ENCODE peak calls at places on chromosome 22, in six cellular contexts. K is fibroblast of pulmonary artery, E is AG09319, R is glutamatergic neuron, P is stomach, Z is suprapubic skin. B is an unnamed sample.

GRCh38 chr22:42959472-42960145 is 55.3 kb downstream of the PACSIN2 start:
- DNase-seq in K (peak), E (no peak), R (no peak), P (peak), Z (peak), B (peak)

GRCh38 chr22:44646141-44646540 is 55.9 kb upstream of the PRR5 start:
- DNase-seq in K (no peak), E (no peak), R (no peak), P (no peak), Z (no peak), B (no peak)

GRCh38 chr22:33985506-33985905 is 65.2 kb upstream of the LARGE1 start:
- DNase-seq in K (no peak), E (no peak), R (no peak), P (no peak), Z (no peak), B (no peak)

GRCh38 chr22:44407404-44408226 is 90.4 kb downstream of the RTL6 start:
- DNase-seq in K (no peak), E (no peak), R (no peak), P (peak), Z (peak), B (no peak)

GRCh38 chr22:44032126-44032730 is 8.1 kb downstream of the PARVB start:
- DNase-seq in K (no peak), E (no peak), R (no peak), P (no peak), Z (no peak), B (no peak)

GRCh38 chr22:26828311-26828710 is 170.9 kb downstream of the MIAT start:
- DNase-seq in K (no peak), E (no peak), R (no peak), P (no peak), Z (no peak), B (no peak)

GRCh38 chr22:41951898-41952474 is at the start of gene SMIM45:
- DNase-seq in K (peak), E (no peak), R (peak), P (no peak), Z (no peak), B (no peak)

GRCh38 chr22:41539146-41540005 is 4.9 kb downstream of the POLR3H start:
- DNase-seq in K (no peak), E (no peak), R (no peak), P (no peak), Z (no peak), B (no peak)

GRCh38 chr22:49018601-49019000 is 809.1 kb downstream of the BRD1 start:
- DNase-seq in K (no peak), E (no peak), R (no peak), P (no peak), Z (no peak), B (no peak)

GRCh38 chr22:50306753-50307749 is at the start of gene PLXNB2:
- DNase-seq in K (peak), E (peak), R (peak), P (peak), Z (no peak), B (peak)

GRCh38 chr22:32958021-32958420 is 100.2 kb downstream of the SYN3 start:
- DNase-seq in K (peak), E (no peak), R (no peak), P (no peak), Z (no peak), B (no peak)

GRCh38 chr22:42662114-42663021 is 13.2 kb upstream of the CYB5R3 start:
- DNase-seq in K (peak), E (no peak), R (peak), P (peak), Z (peak), B (peak)

GRCh38 chr22:26508148-26508547 is 4.1 kb downstream of the TFIP11 start:
- DNase-seq in K (no peak), E (no peak), R (no peak), P (no peak), Z (no peak), B (no peak)

GRCh38 chr22:30239421-30240405 is 6.8 kb downstream of the LIF start:
- DNase-seq in K (no peak), E (no peak), R (no peak), P (no peak), Z (no peak), B (no peak)

GRCh38 chr22:49966716-49967332 is 6.3 kb downstream of the PIM3 start:
- DNase-seq in K (peak), E (no peak), R (peak), P (peak), Z (peak), B (peak)

GRCh38 chr22:24954114-24954463 is 1.6 kb downstream of the KIAA1671 start:
- DNase-seq in K (no peak), E (no peak), R (no peak), P (no peak), Z (no peak), B (no peak)

GRCh38 chr22:36938028-36938425 is 24.6 kb downstream of the CSF2RB start:
- DNase-seq in K (no peak), E (no peak), R (no peak), P (no peak), Z (no peak), B (no peak)

GRCh38 chr22:43151251-43152000 is at the start of gene TSPO:
- DNase-seq in K (peak), E (no peak), R (peak), P (peak), Z (peak), B (peak)

GRCh38 chr22:42808516-42808915 is 48.6 kb downstream of the ARFGAP3 start:
- DNase-seq in K (peak), E (no peak), R (no peak), P (no peak), Z (no peak), B (no peak)

GRCh38 chr22:36659762-36660509 is 43.6 kb downstream of the CACNG2 start:
- DNase-seq in K (peak), E (peak), R (no peak), P (peak), Z (peak), B (no peak)

GRCh38 chr22:50264946-50265669 is 3.6 kb upstream of the MAPK12 start:
- DNase-seq in K (no peak), E (no peak), R (no peak), P (no peak), Z (no peak), B (no peak)

GRCh38 chr22:50267591-50268390 is 2.4 kb downstream of the MAPK11 start:
- DNase-seq in K (peak), E (no peak), R (peak), P (peak), Z (no peak), B (peak)

GRCh38 chr22:42906605-42907338 is 49.7 kb upstream of the ARFGAP3 start:
- DNase-seq in K (peak), E (no peak), R (no peak), P (no peak), Z (no peak), B (no peak)

GRCh38 chr22:44316393-44317162 is 3.8 kb upstream of the SHISAL1 start:
- DNase-seq in K (no peak), E (no peak), R (no peak), P (no peak), Z (no peak), B (no peak)

GRCh38 chr22:31952459-31952858 is 8.1 kb downstream of the YWHAH start:
- DNase-seq in K (peak), E (peak), R (no peak), P (no peak), Z (no peak), B (no peak)

GRCh38 chr22:35622132-35622913 is 5.2 kb upstream of the MB start:
- DNase-seq in K (no peak), E (no peak), R (no peak), P (peak), Z (peak), B (no peak)

GRCh38 chr22:24437820-24438328 is 10.5 kb downstream of the ADORA2A start:
- DNase-seq in K (no peak), E (no peak), R (no peak), P (no peak), Z (peak), B (no peak)

DNA sequence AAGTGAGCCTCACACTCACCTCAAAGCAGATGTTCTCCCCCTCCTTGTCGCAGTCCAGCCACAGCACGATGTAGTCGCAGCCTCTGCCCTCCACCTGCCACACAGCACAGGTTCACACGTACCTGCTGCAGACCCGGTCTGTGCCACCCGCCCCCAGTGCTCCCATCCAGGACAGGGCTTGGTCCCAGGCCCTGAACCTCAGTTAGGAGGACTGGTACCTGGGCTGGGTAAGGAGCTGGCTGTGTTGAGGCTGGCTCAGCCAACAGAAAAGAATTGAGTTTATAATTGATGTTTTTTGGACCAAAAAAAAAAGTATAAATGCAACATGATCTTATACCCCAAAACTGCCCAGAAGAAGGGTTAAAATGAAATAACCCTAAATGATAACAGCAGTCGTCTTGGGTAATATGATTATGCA is 10.7 kb downstream of the TOP3B start:
- DNase-seq in K (no peak), E (no peak), R (no peak), P (no peak), Z (no peak), B (no peak)
- TF ChIP-seq CTCF in K (no peak), E (no peak), R (no peak), P (no peak), Z (no peak), B (no peak)

GRCh38 chr22:22810471-22810870 is 77.1 kb upstream of the IGLL5 start:
- DNase-seq in K (no peak), E (no peak), R (no peak), P (no peak), Z (no peak), B (no peak)

GRCh38 chr22:22812031-22812905 is 75.3 kb upstream of the IGLL5 start:
- DNase-seq in K (no peak), E (no peak), R (no peak), P (no peak), Z (no peak), B (no peak)

GRCh38 chr22:22813126-22814075 is 74.2 kb upstream of the IGLL5 start:
- DNase-seq in K (no peak), E (no peak), R (no peak), P (no peak), Z (no peak), B (no peak)

GRCh38 chr22:22811016-22812009 is 76.3 kb upstream of the IGLL5 start:
- DNase-seq in K (no peak), E (no peak), R (no peak), P (no peak), Z (no peak), B (no peak)

GRCh38 chr22:22810018-22810427 is 77.6 kb upstream of the IGLL5 start:
- DNase-seq in K (peak), E (no peak), R (no peak), P (peak), Z (no peak), B (no peak)
- TF ChIP-seq CTCF in K (peak), E (no peak), R (no peak), P (peak), Z (no peak), B (no peak)

GRCh38 chr22:47168900-47169800 is 406.7 kb downstream of the TBC1D22A start:
- DNase-seq in K (peak), E (no peak), R (peak), P (peak), Z (peak), B (no peak)
- TF ChIP-seq CTCF in K (peak), E (peak), R (no peak), P (no peak), Z (no peak), B (no peak)

GRCh38 chr22:19168088-19168890 is 10.2 kb downstream of the SLC25A1 start:
- DNase-seq in K (no peak), E (no peak), R (no peak), P (no peak), Z (no peak), B (no peak)
- TF ChIP-seq CTCF in K (no peak), E (no peak), R (no peak), P (no peak), Z (no peak), B (no peak)

B was measured in endothelial cell.